ENCODE peak calls at places on chromosomes 13 and 19, in four cellular contexts. K is IMR-90, H is pancreas, G is ascending aorta. P is an unnamed sample.

GRCh38 chr19:33675501-33676124 is 53.9 kb downstream of the CHST8 start:
- DNase-seq in K (no peak), H (no peak), G (no peak), P (no peak)

GRCh38 chr19:40542197-40542859 is 34.3 kb upstream of the SHKBP1 start:
- DNase-seq in K (peak; percentile 60), H (peak; percentile 93), G (peak; percentile 76), P (no peak)

GRCh38 chr19:45643024-45643926 is 4.1 kb upstream of the EML2 start:
- DNase-seq in K (peak; percentile 61), H (peak; percentile 94), G (peak; percentile 89), P (peak; percentile 95)

GRCh38 chr19:4098493-4098892 is 25.4 kb downstream of the MAP2K2 start:
- DNase-seq in K (no peak), H (no peak), G (no peak), P (no peak)

GRCh38 chr13:48828962-48829405 is 146.7 kb upstream of the FNDC3A start:
- DNase-seq in K (peak; percentile 32), H (no peak), G (no peak), P (no peak)

GRCh38 chr19:48249502-48250014 is 6.2 kb downstream of the CARD8 start:
- DNase-seq in K (no peak), H (no peak), G (peak; percentile 69), P (no peak)

GRCh38 chr19:49570138-49570856 is 10.1 kb downstream of the NOSIP start:
- DNase-seq in K (peak; percentile 84), H (no peak), G (peak; percentile 73), P (peak; percentile 84)

GRCh38 chr13:83007226-83007625 is 875.0 kb downstream of the SLITRK1 start:
- DNase-seq in K (no peak), H (no peak), G (no peak), P (no peak)

GRCh38 chr13:105452895-105453294 is 1082.6 kb downstream of the EFNB2 start:
- DNase-seq in K (no peak), H (no peak), G (no peak), P (no peak)

GRCh38 chr13:40233731-40234195 is 432.7 kb downstream of the FOXO1 start:
- DNase-seq in K (no peak), H (no peak), G (no peak), P (no peak)

GRCh38 chr13:28603033-28603664 is 55.8 kb upstream of the POMP start:
- DNase-seq in K (peak; percentile 41), H (no peak), G (no peak), P (no peak)

DNA sequence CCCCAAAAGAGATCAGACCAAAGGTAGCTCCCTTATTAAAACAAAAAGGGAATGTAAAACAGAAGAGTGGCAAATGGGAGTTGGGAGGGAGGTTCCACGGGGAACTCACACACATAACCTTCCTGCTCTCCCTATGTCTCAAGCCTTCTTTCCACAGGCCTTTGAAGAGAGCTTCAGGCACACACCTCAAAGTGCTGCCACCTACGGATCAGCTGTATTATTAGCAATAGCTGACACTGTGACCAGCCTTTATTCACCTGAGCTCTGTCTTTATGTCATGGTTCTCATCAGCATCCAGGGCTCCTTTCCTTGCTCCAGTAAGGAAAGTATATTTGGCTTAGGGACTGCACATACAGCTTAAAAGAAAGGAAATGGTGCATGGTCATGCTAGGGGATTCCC is 11.3 kb downstream of the ZNF571 start:
- DNase-seq in K (no peak), H (no peak), G (no peak), P (no peak)
- TF ChIP-seq CTCF in K (no peak), H (no peak), G (no peak), P (no peak)

GRCh38 chr19:1275260-1275975 is at the start of gene FAM174C:
- DNase-seq in K (peak; percentile 97), H (peak; percentile 98), G (peak; percentile 96), P (peak; percentile 96)

GRCh38 chr19:1273263-1274041 is 1.9 kb upstream of the FAM174C start:
- DNase-seq in K (no peak), H (no peak), G (no peak), P (no peak)

GRCh38 chr19:1274852-1275259 is 474 bp upstream of the FAM174C start:
- DNase-seq in K (no peak), H (no peak), G (no peak), P (no peak)

GRCh38 chr19:1272423-1273262 is 2.7 kb upstream of the FAM174C start:
- DNase-seq in K (no peak), H (no peak), G (no peak), P (no peak)

DNA sequence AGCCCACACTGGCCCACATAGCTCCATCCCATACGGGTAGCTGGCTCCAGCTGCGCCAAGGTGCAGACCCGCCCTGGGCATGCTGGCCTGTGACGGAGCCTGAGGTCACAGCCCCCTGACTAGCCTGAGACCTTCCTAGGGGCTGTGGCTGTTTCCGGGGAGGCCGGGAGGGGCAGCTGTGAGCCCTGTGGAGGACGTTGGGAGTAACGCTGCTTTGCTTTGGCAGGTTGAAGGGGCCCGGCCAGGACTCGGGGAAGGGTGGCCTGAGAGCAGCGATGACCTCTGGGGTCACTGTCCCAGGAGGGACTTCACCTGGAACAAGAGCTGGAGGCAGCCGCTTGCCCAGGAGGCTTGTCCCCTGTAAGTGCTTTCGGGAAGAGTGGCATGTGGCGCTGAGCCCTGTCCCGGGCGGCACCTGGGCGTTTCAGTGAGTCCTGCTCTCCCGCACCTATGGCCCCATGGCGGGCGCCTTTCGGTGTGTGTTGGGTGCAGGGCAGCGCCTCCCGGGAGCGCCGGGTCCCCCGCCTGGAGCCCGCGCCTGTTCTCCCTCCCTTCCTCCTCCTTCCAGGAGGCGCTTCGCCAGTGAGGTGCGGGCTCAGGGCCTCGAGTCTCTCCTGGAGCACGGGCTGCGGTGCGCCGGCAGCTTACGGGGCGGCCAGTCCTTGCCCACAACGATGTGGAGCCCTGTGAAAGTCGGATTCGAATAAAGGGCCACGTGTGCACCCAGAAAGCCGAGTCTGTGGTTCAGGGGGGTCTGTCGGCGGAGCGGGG is 1.1 kb upstream of the FAM174C start:
- DNase-seq in K (no peak), H (no peak), G (no peak), P (no peak)
- H3K4me3 ChIP-seq in K (no peak overlapping the region), H (no peak overlapping the region), G (peak overlapping the region; percentile 79), P (no peak overlapping the region)

DNA sequence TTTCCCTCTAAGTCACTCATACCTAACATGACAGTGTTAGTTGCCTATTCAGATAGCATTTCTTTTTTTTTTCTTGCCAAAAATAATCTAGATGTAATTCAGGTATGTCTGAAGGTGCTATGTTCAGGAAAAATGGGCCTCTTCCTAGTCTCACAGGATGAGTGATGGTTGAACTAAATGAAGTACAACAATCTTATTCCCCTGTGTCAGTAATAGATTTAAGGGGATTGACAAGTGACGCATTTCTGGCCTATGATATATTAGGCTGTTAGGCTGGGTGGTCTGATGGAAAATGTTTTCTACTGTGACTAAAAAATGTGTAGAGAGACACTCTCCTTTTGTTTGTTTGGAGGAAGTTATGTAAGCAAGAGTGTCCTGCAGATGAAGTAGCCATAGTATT is 878.7 kb upstream of the SLITRK1 start:
- DNase-seq in K (no peak), H (no peak), G (no peak), P (no peak)
- H3K27me3 ChIP-seq in K (no peaks in the 10 kb centered on the region), H (no peaks in the 10 kb centered on the region), G (no peaks in the 10 kb centered on the region), P (no peaks in the 10 kb centered on the region)

GRCh38 chr19:31459430-31459829 is 110.2 kb upstream of the TSHZ3 start:
- DNase-seq in K (no peak), H (no peak), G (no peak), P (no peak)

GRCh38 chr19:31461814-31462539 is 112.7 kb upstream of the TSHZ3 start:
- DNase-seq in K (no peak), H (no peak), G (no peak), P (no peak)
- TF ChIP-seq CTCF in K (no peak), H (no peak), G (no peak), P (no peak)